ENCODE peak calls at places on chromosomes 11 and 22, in nine cellular contexts. M is retinal pigment epithelial cell, B is heart left ventricle, W is cardiac muscle cell, A is AG04450, Y is mucosa of descending colon, I is AG10803, G is heart right ventricle, H is GM10248. C is an unnamed sample.

GRCh38 chr11:132126973-132127900 is 756.8 kb downstream of the NTM start:
- DNase-seq in M (peak; percentile 58), B (peak; percentile 56), W (peak; percentile 21), A (peak; percentile 84), Y (no peak), I (peak; percentile 90), G (peak; percentile 73), H (peak; percentile 41), C (no peak)

GRCh38 chr11:102142333-102142732 is 32.1 kb downstream of the YAP1 start:
- DNase-seq in M (no peak), B (no peak), W (peak; percentile 26), A (no peak), Y (no peak), I (peak; percentile 68), G (no peak), H (no peak), C (no peak)

GRCh38 chr11:97364047-97364446 is 974.2 kb downstream of the JRKL start:
- DNase-seq in M (peak; percentile 73), B (no peak), W (no peak), A (no peak), Y (no peak), I (no peak), G (no peak), H (no peak), C (no peak)

GRCh38 chr22:21642584-21643448 is 714 bp downstream of the SDF2L1 start:
- DNase-seq in M (no peak), B (no peak), W (peak; percentile 61), A (no peak), Y (peak; percentile 70), I (peak; percentile 35), G (no peak), H (peak; percentile 67), C (no peak)

GRCh38 chr11:74494916-74495315 is 1.4 kb upstream of the LIPT2 start:
- DNase-seq in M (no peak), B (no peak), W (no peak), A (no peak), Y (no peak), I (no peak), G (no peak), H (no peak), C (no peak)

GRCh38 chr11:73218106-73218829 is at the start of gene P2RY2:
- DNase-seq in M (no peak), B (peak; percentile 90), W (peak; percentile 79), A (no peak), Y (peak; percentile 93), I (peak; percentile 16), G (peak; percentile 82), H (peak; percentile 58), C (no peak)

GRCh38 chr22:45102896-45103420 is 60.8 kb upstream of the NUP50 start:
- DNase-seq in M (no peak), B (no peak), W (no peak), A (no peak), Y (no peak), I (no peak), G (no peak), H (no peak), C (no peak)

GRCh38 chr11:57787920-57788716 is 26.5 kb downstream of the CTNND1 start:
- DNase-seq in M (no peak), B (no peak), W (no peak), A (no peak), Y (no peak), I (peak; percentile 59), G (no peak), H (peak; percentile 59), C (no peak)

GRCh38 chr11:9210922-9211320 is 54.2 kb downstream of the DENND5A start:
- DNase-seq in M (no peak), B (no peak), W (no peak), A (no peak), Y (no peak), I (peak; percentile 57), G (no peak), H (no peak), C (no peak)

GRCh38 chr11:72668645-72669347 is 5.4 kb downstream of the PDE2A start:
- DNase-seq in M (no peak), B (no peak), W (no peak), A (no peak), Y (no peak), I (no peak), G (no peak), H (peak; percentile 91), C (no peak)

GRCh38 chr22:33299245-33299956 is 241.2 kb upstream of the SYN3 start:
- DNase-seq in M (no peak), B (no peak), W (no peak), A (no peak), Y (no peak), I (no peak), G (no peak), H (peak; percentile 84), C (peak; percentile 68)

GRCh38 chr11:79466411-79466810 is 25.6 kb upstream of the TENM4 start:
- DNase-seq in M (peak; percentile 82), B (no peak), W (no peak), A (peak; percentile 54), Y (no peak), I (peak; percentile 58), G (no peak), H (no peak), C (peak; percentile 33)

GRCh38 chr11:79465160-79465559 is 24.3 kb upstream of the TENM4 start:
- DNase-seq in M (no peak), B (no peak), W (no peak), A (no peak), Y (no peak), I (no peak), G (no peak), H (no peak), C (no peak)

GRCh38 chr11:79458712-79459111 is 17.9 kb upstream of the TENM4 start:
- DNase-seq in M (no peak), B (no peak), W (no peak), A (no peak), Y (no peak), I (no peak), G (no peak), H (no peak), C (no peak)

GRCh38 chr11:79456501-79456900 is 15.7 kb upstream of the TENM4 start:
- DNase-seq in M (no peak), B (no peak), W (no peak), A (no peak), Y (no peak), I (no peak), G (no peak), H (no peak), C (no peak)

GRCh38 chr11:79461144-79461543 is 20.3 kb upstream of the TENM4 start:
- DNase-seq in M (no peak), B (no peak), W (peak; percentile 65), A (no peak), Y (no peak), I (peak; percentile 69), G (peak; percentile 27), H (no peak), C (no peak)
- TF ChIP-seq CTCF in M (peak; percentile 83), B (peak; percentile 42), W (peak; percentile 73), A (peak; percentile 74), Y (no peak), I (peak; percentile 77), G (peak; percentile 59), H (no peak), C (peak; percentile 84)

DNA sequence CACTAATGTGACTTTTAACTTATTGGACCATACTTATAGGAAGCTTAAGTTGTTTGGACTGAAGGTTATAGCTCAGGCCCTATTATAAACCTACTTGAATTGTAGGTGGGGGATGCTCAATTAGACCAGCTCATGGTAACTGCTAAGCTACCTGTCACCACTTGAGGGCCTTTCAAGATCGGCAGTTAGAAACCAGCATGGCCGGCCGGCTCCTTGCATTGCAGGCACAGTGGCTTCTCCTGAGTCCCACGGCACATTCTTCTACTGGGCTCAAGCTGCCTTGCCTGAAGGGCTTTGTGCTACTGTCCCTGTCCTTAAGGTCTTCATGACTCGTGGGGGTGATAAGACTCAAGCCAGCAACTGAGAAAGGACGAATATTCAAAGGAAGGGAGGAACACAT is 70.8 kb downstream of the TBC1D22A start:
- DNase-seq in M (no peak), B (no peak), W (peak; percentile 53), A (no peak), Y (no peak), I (no peak), G (no peak), H (no peak), C (no peak)
- TF ChIP-seq CTCF in M (peak; percentile 50), B (peak; percentile 16), W (peak; percentile 36), A (peak; percentile 24), Y (no peak), I (no peak), G (peak; percentile 36), H (no peak), C (peak; percentile 74)

GRCh38 chr22:27727673-27728451 is 73.7 kb downstream of the MN1 start:
- DNase-seq in M (no peak), B (no peak), W (no peak), A (no peak), Y (no peak), I (no peak), G (no peak), H (no peak), C (no peak)

GRCh38 chr22:27724706-27725105 is 76.8 kb downstream of the MN1 start:
- DNase-seq in M (no peak), B (no peak), W (no peak), A (no peak), Y (no peak), I (peak; percentile 84), G (no peak), H (no peak), C (no peak)

GRCh38 chr22:27726344-27726725 is 75.2 kb downstream of the MN1 start:
- DNase-seq in M (no peak), B (no peak), W (no peak), A (no peak), Y (no peak), I (peak; percentile 29), G (peak; percentile 68), H (no peak), C (no peak)

GRCh38 chr22:27724181-27724580 is 77.4 kb downstream of the MN1 start:
- DNase-seq in M (no peak), B (no peak), W (no peak), A (no peak), Y (no peak), I (peak; percentile 30), G (no peak), H (no peak), C (no peak)

DNA sequence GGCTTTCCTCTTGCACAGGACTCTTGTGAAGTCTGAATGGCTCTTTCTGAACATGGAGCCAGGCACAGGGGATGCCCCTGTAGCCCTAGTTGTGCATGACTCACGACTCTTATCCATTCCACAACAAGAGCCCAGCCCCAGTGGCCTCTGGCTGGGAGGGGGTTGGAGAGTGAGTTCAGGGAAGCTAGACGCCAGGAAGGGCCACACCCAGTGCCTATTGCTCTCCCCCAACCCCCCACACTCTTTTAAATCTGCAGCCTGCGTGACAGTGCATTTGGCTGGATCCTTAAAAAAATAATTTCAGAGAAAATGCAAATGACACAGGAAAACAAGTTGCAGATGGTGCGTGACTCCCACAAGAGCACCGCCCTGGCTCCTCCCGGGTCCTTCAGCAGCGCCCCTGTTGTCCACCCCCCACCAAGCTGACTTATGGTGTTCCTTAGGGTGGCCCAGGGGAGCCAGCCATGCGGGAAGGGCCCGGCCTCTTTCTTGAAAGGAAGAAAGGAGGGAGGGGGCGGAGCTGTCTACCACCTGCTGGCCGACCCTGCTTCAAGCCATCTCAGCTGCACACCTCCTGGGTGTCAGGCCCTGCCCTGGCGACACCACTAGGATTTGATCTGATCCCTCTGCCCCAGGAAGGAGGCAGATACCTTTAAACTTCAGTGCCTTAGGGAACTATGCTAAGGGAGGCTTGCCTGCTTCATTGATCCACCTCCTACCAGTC is 74.7 kb downstream of the MN1 start:
- DNase-seq in M (peak; percentile 51), B (peak; percentile 85), W (no peak), A (no peak), Y (peak; percentile 32), I (peak; percentile 94), G (peak; percentile 79), H (no peak), C (peak; percentile 9)
- TF ChIP-seq CTCF in M (no peak), B (peak; percentile 7), W (no peak), A (no peak), Y (no peak), I (no peak), G (no peak), H (no peak), C (no peak)

GRCh38 chr22:36175892-36176291 is 15.3 kb upstream of the APOL3 start:
- DNase-seq in M (no peak), B (no peak), W (no peak), A (no peak), Y (no peak), I (no peak), G (no peak), H (no peak), C (no peak)
- TF ChIP-seq CTCF in M (no peak), B (no peak), W (no peak), A (no peak), Y (no peak), I (no peak), G (no peak), H (no peak), C (no peak)